ENCODE peak calls at places on chromosome 13, in six cellular contexts. G is CD4-positive, CD25-positive, alpha-beta regulatory T cell; H is fibroblast of lung; P is aorta; C is left lung; Z is left ventricle myocardium inferior. Y is an unnamed sample. For H3K4me1, the result is how much of the 10 kb centered on the place peaks cover.

GRCh38 chr13:113469582-113469981 is 16.3 kb upstream of the ADPRHL1 start:
- DNase-seq in Z (no peak), C (no peak), H (no peak), P (no peak), G (no peak), Y (no peak)

GRCh38 chr13:41492432-41493267 is 35.3 kb downstream of the RGCC start:
- DNase-seq in Z (no peak), G (no peak), P (no peak), H (no peak), C (no peak), Y (no peak)

GRCh38 chr13:51637852-51638496 is 53.7 kb downstream of the WDFY2 start:
- DNase-seq in Z (no peak), P (no peak), H (no peak), G (no peak), C (no peak), Y (no peak)

GRCh38 chr13:107170270-107170931 is 602.5 kb upstream of the ARGLU1 start:
- DNase-seq in H (no peak), G (no peak), C (no peak), P (no peak), Z (no peak), Y (no peak)

GRCh38 chr13:45370922-45371406 is 30.0 kb upstream of the TPT1 start:
- DNase-seq in H (peak), C (peak), Z (peak), P (peak), G (peak), Y (peak)

GRCh38 chr13:65789815-65790214 is 1440.3 kb downstream of the PCDH9 start:
- DNase-seq in H (peak), Z (no peak), G (no peak), C (no peak), P (no peak), Y (no peak)

GRCh38 chr13:112689498-112690241 is at the start of gene ATP11A:
- DNase-seq in Z (peak), P (peak), C (peak), H (peak), G (peak), Y (peak)

GRCh38 chr13:24261566-24261965 is 47.8 kb upstream of the C1QTNF9 start:
- DNase-seq in C (no peak), G (peak), P (no peak), Z (no peak), H (no peak), Y (no peak)

GRCh38 chr13:78020861-78021260 is 102.2 kb upstream of the EDNRB start:
- DNase-seq in H (no peak), G (no peak), P (no peak), Z (no peak), C (no peak), Y (no peak)

GRCh38 chr13:35840991-35841604 is 290.1 kb downstream of the DCLK1 start:
- DNase-seq in Z (no peak), C (no peak), P (no peak), H (peak), G (no peak), Y (no peak)

GRCh38 chr13:23599083-23599925 is 29.1 kb downstream of the TNFRSF19 start:
- DNase-seq in P (no peak), C (no peak), H (peak), Z (no peak), G (no peak), Y (no peak)

GRCh38 chr13:45331123-45331619 is 9.8 kb downstream of the TPT1 start:
- DNase-seq in Z (no peak), H (no peak), P (no peak), G (no peak), C (no peak), Y (no peak)

GRCh38 chr13:24741016-24741662 is 22.8 kb upstream of the RNF17 start:
- DNase-seq in C (no peak), H (no peak), Z (no peak), P (no peak), G (no peak), Y (no peak)

GRCh38 chr13:111900390-111901180 is 166.4 kb upstream of the SOX1 start:
- DNase-seq in C (no peak), Z (no peak), P (no peak), G (no peak), H (no peak), Y (no peak)

GRCh38 chr13:23509781-23510543 is 60.2 kb upstream of the TNFRSF19 start:
- DNase-seq in Z (no peak), P (no peak), C (no peak), G (no peak), H (peak), Y (no peak)

GRCh38 chr13:50951366-50951765 is 41.8 kb downstream of the RNASEH2B start:
- DNase-seq in P (no peak), G (no peak), C (no peak), H (peak), Z (no peak), Y (no peak)

GRCh38 chr13:41944229-41944628 is 16.7 kb downstream of the VWA8 start:
- DNase-seq in H (no peak), Z (no peak), G (no peak), P (no peak), C (no peak), Y (no peak)

GRCh38 chr13:39895254-39895653 is 239.8 kb downstream of the COG6 start:
- DNase-seq in H (peak), P (no peak), G (no peak), C (no peak), Z (no peak), Y (no peak)

GRCh38 chr13:23584275-23584674 is 14.1 kb downstream of the TNFRSF19 start:
- DNase-seq in G (no peak), P (no peak), C (no peak), Z (no peak), H (no peak), Y (no peak)

GRCh38 chr13:48155850-48156249 is 60.9 kb upstream of the MED4 start:
- DNase-seq in Z (no peak), C (no peak), H (peak), P (no peak), G (peak), Y (no peak)

GRCh38 chr13:90201676-90202425 is 1145.6 kb upstream of the MIR17HG start:
- DNase-seq in H (no peak), C (no peak), Z (no peak), G (no peak), P (no peak), Y (no peak)

GRCh38 chr13:50366488-50367174 is 351.4 kb downstream of the KCNRG start:
- DNase-seq in Z (no peak), H (no peak), C (no peak), G (no peak), P (no peak), Y (no peak)

GRCh38 chr13:112790735-112791641 is 101.2 kb downstream of the ATP11A start:
- DNase-seq in H (peak), G (no peak), C (no peak), Z (no peak), P (no peak), Y (no peak)

GRCh38 chr13:106795847-106796246 is 227.9 kb upstream of the ARGLU1 start:
- DNase-seq in P (no peak), Z (no peak), H (no peak), C (no peak), G (no peak), Y (no peak)

GRCh38 chr13:59304596-59304995 is 859.1 kb downstream of the DIAPH3 start:
- DNase-seq in C (no peak), P (no peak), H (no peak), G (no peak), Z (no peak), Y (no peak)

GRCh38 chr13:67148219-67148583 is 81.9 kb downstream of the PCDH9 start:
- DNase-seq in C (no peak), G (no peak), H (peak), Z (no peak), P (no peak), Y (no peak)

GRCh38 chr13:66210677-66211076 is 1019.5 kb downstream of the PCDH9 start:
- DNase-seq in C (no peak), H (peak), G (no peak), Z (no peak), P (no peak), Y (no peak)

GRCh38 chr13:105033999-105034398 is 1501.5 kb downstream of the EFNB2 start:
- DNase-seq in G (no peak), Z (no peak), C (no peak), P (no peak), H (no peak), Y (no peak)

GRCh38 chr13:54637377-54637776 is 1608.8 kb downstream of the OLFM4 start:
- DNase-seq in H (peak), G (no peak), Z (no peak), P (no peak), C (no peak), Y (peak)

GRCh38 chr13:62879071-62879470 is 1463.4 kb upstream of the PCDH20 start:
- DNase-seq in H (peak), C (no peak), P (no peak), Z (no peak), G (no peak), Y (no peak)

GRCh38 chr13:44017756-44018309 is 138.1 kb downstream of the LACC1 start:
- DNase-seq in G (no peak), H (no peak), Z (peak), P (no peak), C (no peak), Y (no peak)

GRCh38 chr13:24215732-24216131 is 55.2 kb downstream of the SPATA13 start:
- DNase-seq in P (no peak), C (no peak), Z (peak), H (peak), G (no peak), Y (no peak)

GRCh38 chr13:47168086-47168485 is 271.2 kb upstream of the HTR2A start:
- DNase-seq in H (peak), Z (no peak), P (no peak), G (no peak), C (no peak), Y (no peak)

GRCh38 chr13:101149735-101150380 is 266.4 kb downstream of the NALCN start:
- DNase-seq in G (no peak), P (no peak), H (peak), C (no peak), Z (no peak), Y (no peak)

GRCh38 chr13:107461751-107462150 is 753.6 kb downstream of the LIG4 start:
- DNase-seq in C (no peak), H (peak), G (no peak), Z (no peak), P (no peak), Y (no peak)

GRCh38 chr13:24683833-24684599 is 3.8 kb downstream of the ATP12A start:
- DNase-seq in H (no peak), Z (peak), P (no peak), G (peak), C (no peak), Y (peak)

GRCh38 chr13:101624981-101625380 is 172.5 kb downstream of the ITGBL1 start:
- DNase-seq in G (no peak), C (no peak), H (no peak), P (no peak), Z (no peak), Y (no peak)

GRCh38 chr13:80342541-80343371 is 1.8 kb upstream of the SPRY2 start:
- DNase-seq in Z (peak), P (peak), G (no peak), C (peak), H (peak), Y (no peak)

DNA sequence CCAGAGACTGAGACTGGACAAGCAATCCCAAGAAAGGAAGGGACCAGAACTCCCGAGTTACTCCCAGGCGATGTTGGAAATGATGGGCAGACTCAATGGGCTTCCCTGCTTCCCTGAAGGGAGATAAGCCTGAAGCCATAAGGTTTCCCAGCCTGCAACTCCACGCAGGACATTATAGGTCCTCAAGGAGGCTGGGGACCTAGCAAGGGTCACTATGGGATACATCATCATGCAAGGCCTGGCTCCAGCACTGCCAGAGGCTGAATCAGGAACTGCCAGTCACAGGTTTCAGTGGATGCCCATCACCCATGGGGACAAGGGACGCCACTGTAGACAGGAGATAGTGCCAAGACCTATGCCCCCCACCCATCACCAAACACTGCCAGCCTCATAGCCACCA is 338.7 kb downstream of the IRS2 start:
- DNase-seq in H (no peak), Z (no peak), G (no peak), P (no peak), C (no peak), Y (no peak)
- H3K4me1 ChIP-seq in H (under half), Z (under half), G (under half), P (under half), C (under half), Y (under half)

GRCh38 chr13:72727417-72728289 is at the start of the genes BORA and MZT1:
- DNase-seq in Z (peak), C (peak), P (peak), H (peak), G (peak), Y (peak)
- H3K4me1 ChIP-seq in Z (under half), C (under half), P (under half), H (under half), G (under half), Y (under half)

GRCh38 chr13:73961181-73961580 is 173.0 kb downstream of the KLF12 start:
- DNase-seq in G (no peak), C (no peak), P (no peak), H (no peak), Z (no peak), Y (no peak)
- H3K4me1 ChIP-seq in G (under half), C (under half), P (under half), H (under half), Z (under half), Y (under half)

DNA sequence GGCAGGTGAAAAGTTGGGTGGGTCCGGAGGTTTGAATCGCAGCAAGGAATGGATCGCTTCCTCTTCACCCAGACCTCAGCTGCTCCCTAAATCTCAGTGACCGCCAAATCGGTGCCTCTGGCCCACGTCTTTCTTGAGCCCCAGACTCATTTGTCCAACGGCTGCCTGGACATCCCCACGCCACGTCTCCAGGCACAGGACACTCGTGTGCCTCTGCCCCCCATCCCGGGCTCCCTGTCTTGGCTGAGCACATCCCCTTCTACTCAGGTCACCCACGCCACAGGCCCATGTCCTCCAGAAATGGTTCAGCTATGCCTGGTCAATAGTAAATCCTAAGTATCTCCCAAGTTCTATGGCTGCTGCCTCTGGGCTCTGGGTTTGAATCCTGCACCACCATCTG is 56.6 kb downstream of the CDADC1 start:
- DNase-seq in P (no peak), G (no peak), Z (no peak), H (no peak), C (no peak), Y (no peak)
- H3K4me1 ChIP-seq in P (under half), G (under half), Z (half or more), H (under half), C (under half), Y (under half)

GRCh38 chr13:30856004-30856790 is 49.9 kb upstream of the MEDAG start:
- DNase-seq in C (no peak), G (no peak), H (no peak), Z (no peak), P (no peak), Y (no peak)
- H3K4me1 ChIP-seq in C (under half), G (under half), H (under half), Z (under half), P (under half), Y (under half)

GRCh38 chr13:110319397-110319773 is 12.3 kb downstream of the COL4A2 start:
- DNase-seq in P (no peak), G (no peak), Z (no peak), H (peak), C (no peak), Y (no peak)

GRCh38 chr13:110316196-110316595 is 9.1 kb downstream of the COL4A2 start:
- DNase-seq in P (no peak), Z (no peak), C (no peak), G (no peak), H (no peak), Y (no peak)

GRCh38 chr13:110317496-110318195 is 10.6 kb downstream of the COL4A2 start:
- DNase-seq in C (no peak), P (no peak), G (no peak), H (no peak), Z (no peak), Y (no peak)

GRCh38 chr13:110318920-110319319 is 11.8 kb downstream of the COL4A2 start:
- DNase-seq in P (no peak), H (no peak), C (no peak), Z (no peak), G (no peak), Y (no peak)

DNA sequence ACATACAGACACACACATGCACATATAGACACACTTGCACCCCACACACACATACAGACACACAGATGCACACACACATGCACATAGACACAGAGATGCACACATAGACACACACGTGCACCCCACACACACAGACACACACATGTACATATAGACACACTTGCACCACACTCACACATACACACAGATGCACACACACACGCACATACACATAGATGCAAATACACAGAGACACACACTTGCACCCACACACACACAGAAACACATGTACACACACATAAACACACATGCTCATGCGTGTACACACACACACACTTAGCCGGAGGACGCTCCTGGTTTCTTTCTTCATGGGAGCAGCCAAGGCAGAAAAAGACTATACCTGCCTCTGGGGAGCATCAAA is 10.0 kb downstream of the COL4A2 start:
- DNase-seq in Z (no peak), G (no peak), H (no peak), C (no peak), P (no peak), Y (no peak)
- H3K4me1 ChIP-seq in Z (half or more), G (under half), H (under half), C (under half), P (under half), Y (under half)

GRCh38 chr13:97317933-97318332 is 95.8 kb downstream of the MBNL2 start:
- DNase-seq in C (no peak), H (no peak), G (no peak), Z (no peak), P (no peak), Y (no peak)
- H3K4me1 ChIP-seq in C (under half), H (under half), G (under half), Z (half or more), P (under half), Y (under half)

GRCh38 chr13:28655566-28655965 is 3.4 kb upstream of the POMP start:
- DNase-seq in G (no peak), C (no peak), P (no peak), H (peak), Z (no peak), Y (no peak)

GRCh38 chr13:28657784-28658538 is 969 bp upstream of the POMP start:
- DNase-seq in P (no peak), Z (no peak), G (no peak), C (no peak), H (peak), Y (no peak)

GRCh38 chr13:28659611-28659970 is 661 bp downstream of the POMP start:
- DNase-seq in C (no peak), Z (no peak), P (no peak), G (no peak), H (peak), Y (no peak)

GRCh38 chr13:28658539-28658795 is 463 bp upstream of the POMP start:
- DNase-seq in Z (no peak), C (no peak), G (no peak), P (no peak), H (no peak), Y (no peak)

DNA sequence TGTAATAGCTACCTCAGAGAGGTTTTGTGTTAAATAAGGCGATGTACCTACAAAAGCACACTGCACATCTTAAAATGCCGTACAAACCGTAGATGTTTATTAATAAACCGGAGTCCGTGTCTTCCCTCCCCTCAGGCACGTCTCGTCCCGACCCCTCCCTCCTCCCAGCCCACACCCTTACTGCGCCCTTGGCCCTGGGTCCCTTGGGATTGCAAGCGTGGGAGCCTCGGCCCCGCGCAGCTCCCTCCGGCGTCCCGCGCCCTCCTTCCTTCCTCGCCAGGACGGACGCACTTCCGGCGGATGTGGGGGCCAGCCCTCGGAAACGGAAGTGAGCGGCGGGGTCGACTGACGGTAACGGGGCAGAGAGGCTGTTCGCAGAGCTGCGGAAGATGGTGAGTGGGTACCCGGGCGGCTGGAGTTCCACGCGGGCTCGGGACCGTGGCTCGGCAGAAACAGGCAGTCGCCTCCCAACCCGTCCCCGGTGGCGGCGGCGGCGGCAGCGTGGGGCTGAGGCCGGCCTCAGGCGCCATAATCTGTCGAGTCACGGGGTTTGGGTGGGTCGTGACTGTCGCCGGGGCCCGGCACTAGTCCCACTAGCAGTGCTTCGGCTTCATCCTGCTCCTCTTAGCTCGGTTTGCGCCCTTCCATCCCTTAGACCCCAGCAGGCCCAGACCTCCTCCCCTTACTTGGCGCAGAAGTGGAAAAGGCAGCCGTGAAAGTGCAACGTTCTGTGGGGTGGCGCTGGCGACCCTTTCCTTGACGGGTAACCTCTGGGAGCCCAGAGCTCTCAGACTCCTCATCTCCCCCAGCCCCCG is at the start of gene POMP:
- DNase-seq in Z (peak), C (peak), G (peak), H (peak), P (peak), Y (peak)
- H3K4me1 ChIP-seq in Z (half or more), C (half or more), G (under half), H (under half), P (under half), Y (under half)

Y was measured in NT2/D1.